ENCODE peak calls at places on chromosomes 5 and 9, in ten cellular contexts. M is EH; N is renal cortical epithelial cell; O is substantia nigra; J is HEK293T; I is activated T-helper 1 cell treated with Interleukin-2 at 50 U/mL for 16 hours; T is ELR; Q is stimulated activated CD8-positive, alpha-beta memory T cell treated with anti-CD3 and anti-CD28 coated beads, Interleukin-12 subunit alpha, Interleukin-12 subunit beta, amount 100 ng/mL, for 1 hour; G is IMR-90; E is NCI-H1105 treated with DMSO at 0.1 percent for 48 hours. R is an unnamed sample.

GRCh38 chr9:13143281-13143680 is 136.2 kb downstream of the MPDZ start:
- DNase-seq in E (peak), Q (no peak), T (no peak), N (no peak), G (no peak), M (no peak), J (no peak), I (no peak), O (no peak), R (no peak)

GRCh38 chr5:111548992-111549649 is 36.8 kb upstream of the STARD4 start:
- DNase-seq in M (peak), I (no peak), N (peak), O (no peak), T (peak), Q (no peak), G (peak), E (peak), J (no peak), R (no peak)

GRCh38 chr9:123637940-123638634 is 282.1 kb downstream of the CRB2 start:
- DNase-seq in O (no peak), J (no peak), I (no peak), M (no peak), T (no peak), Q (no peak), G (peak), N (peak), E (peak), R (no peak)

GRCh38 chr9:385818-386398 is 171.2 kb downstream of the DOCK8 start:
- DNase-seq in E (peak), M (peak), O (peak), N (peak), Q (no peak), G (peak), J (peak), T (peak), I (no peak), R (peak)

GRCh38 chr5:99191181-99191775 is 262.5 kb upstream of the CHD1 start:
- DNase-seq in N (no peak), M (no peak), O (no peak), G (no peak), I (no peak), J (no peak), E (no peak), Q (no peak), T (peak), R (no peak)

GRCh38 chr5:124746916-124747769 is 704 bp upstream of the ZNF608 start:
- DNase-seq in Q (no peak), J (peak), O (peak), N (peak), E (peak), M (no peak), T (peak), I (no peak), G (peak), R (peak)

GRCh38 chr5:1118231-1118698 is 6.4 kb upstream of the SLC12A7 start:
- DNase-seq in E (peak), M (no peak), J (no peak), T (no peak), G (peak), I (no peak), N (peak), O (no peak), Q (no peak), R (peak)

GRCh38 chr5:149007174-149007573 is 55.7 kb downstream of the SH3TC2 start:
- DNase-seq in I (no peak), M (peak), E (no peak), T (peak), G (peak), J (no peak), N (no peak), Q (no peak), O (no peak), R (no peak)

GRCh38 chr5:140883927-140884697 is 2.2 kb downstream of the PCDHA13 start:
- DNase-seq in M (no peak), J (no peak), N (no peak), I (no peak), E (no peak), T (no peak), Q (no peak), O (no peak), G (no peak), R (no peak)

GRCh38 chr9:77783518-77783917 is 135.4 kb upstream of the GNA14 start:
- DNase-seq in J (no peak), G (no peak), Q (no peak), O (no peak), T (no peak), I (no peak), E (no peak), M (no peak), N (no peak), R (no peak)

GRCh38 chr5:132463808-132464154 is 26.8 kb downstream of the IRF1 start:
- DNase-seq in G (no peak), E (no peak), J (no peak), I (no peak), O (no peak), Q (no peak), M (no peak), N (no peak), T (no peak), R (no peak)

GRCh38 chr9:33165263-33166151 is 1.6 kb downstream of the B4GALT1 start:
- DNase-seq in J (no peak), I (no peak), T (peak), O (no peak), N (peak), E (no peak), G (peak), Q (no peak), M (peak), R (peak)

GRCh38 chr9:91842358-91842757 is 107.7 kb downstream of the ROR2 start:
- DNase-seq in G (no peak), M (no peak), N (no peak), E (no peak), I (no peak), J (no peak), Q (no peak), O (no peak), T (no peak), R (no peak)

GRCh38 chr5:36874465-36874864 is 2.1 kb upstream of the NIPBL start:
- DNase-seq in J (no peak), G (no peak), E (no peak), O (no peak), Q (no peak), N (no peak), I (no peak), T (peak), M (peak), R (peak)